ENCODE peak calls at places on chromosomes 16 and 17, in ten cellular contexts. A is foreskin keratinocyte; R is A549; M is fibroblast of the aortic adventitia; D is NCI-H1105 treated with DMSO at 0.1 percent for 48 hours; J is activated effector memory CD4-positive, alpha-beta T cell treated with Interleukin-2 at 50 U/mL for 16 hours; E is HCEC 1CT; S is CD4-positive, alpha-beta T cell; T is activated gamma-delta T cell treated with Interleukin-2 at 50 U/mL for 16 hours; Q is neural crest cell. Y is an unnamed sample.

GRCh38 chr16:88779406-88780099 is 5.5 kb downstream of the PIEZO1 start:
- DNase-seq in A (no peak), R (no peak), M (peak), D (no peak), J (no peak), E (no peak), S (no peak), T (no peak), Q (no peak), Y (no peak)

GRCh38 chr17:78665952-78666920 is 89.0 kb upstream of the DNAH17 start:
- DNase-seq in A (no peak), R (no peak), M (no peak), D (no peak), J (peak), E (no peak), S (peak), T (peak), Q (no peak), Y (no peak)

GRCh38 chr16:68445458-68445857 is 2.9 kb downstream of the SMPD3 start:
- DNase-seq in A (peak), R (peak), M (no peak), D (peak), J (no peak), E (peak), S (no peak), T (no peak), Q (peak), Y (peak)

GRCh38 chr16:15037003-15037402 is 18.9 kb downstream of the NTAN1 start:
- DNase-seq in A (no peak), R (no peak), M (no peak), D (no peak), J (no peak), E (no peak), S (no peak), T (no peak), Q (no peak), Y (no peak)

GRCh38 chr17:77858291-77859034 is 100.0 kb upstream of the TNRC6C start:
- DNase-seq in A (no peak), R (no peak), M (no peak), D (no peak), J (no peak), E (no peak), S (no peak), T (no peak), Q (no peak), Y (no peak)

GRCh38 chr17:3802461-3803307 is 1.7 kb upstream of the ITGAE start:
- DNase-seq in A (peak), R (no peak), M (peak), D (no peak), J (no peak), E (peak), S (no peak), T (no peak), Q (no peak), Y (no peak)

GRCh38 chr17:65170839-65171238 is 33.7 kb downstream of the RGS9 start:
- DNase-seq in A (no peak), R (peak), M (peak), D (peak), J (no peak), E (no peak), S (no peak), T (no peak), Q (no peak), Y (no peak)

GRCh38 chr16:75203106-75203505 is 3.9 kb downstream of the CTRB2 start:
- DNase-seq in A (no peak), R (no peak), M (no peak), D (no peak), J (no peak), E (no peak), S (no peak), T (no peak), Q (no peak), Y (no peak)

GRCh38 chr16:49048557-49048956 is 233.1 kb downstream of the CBLN1 start:
- DNase-seq in A (no peak), R (no peak), M (peak), D (no peak), J (no peak), E (no peak), S (no peak), T (no peak), Q (no peak), Y (peak)

GRCh38 chr17:31074772-31075538 is 19.8 kb upstream of the NF1 start:
- DNase-seq in A (no peak), R (peak), M (peak), D (no peak), J (no peak), E (no peak), S (no peak), T (no peak), Q (no peak), Y (no peak)

GRCh38 chr16:84810518-84811273 is 9.1 kb upstream of the CRISPLD2 start:
- DNase-seq in A (no peak), R (no peak), M (peak), D (no peak), J (no peak), E (no peak), S (peak), T (no peak), Q (no peak), Y (no peak)

GRCh38 chr17:37779554-37779953 is 34.7 kb upstream of the HNF1B start:
- DNase-seq in A (no peak), R (no peak), M (peak), D (no peak), J (no peak), E (peak), S (no peak), T (no peak), Q (no peak), Y (peak)

GRCh38 chr17:40547079-40547784 is 18.0 kb downstream of the CCR7 start:
- DNase-seq in A (peak), R (no peak), M (no peak), D (peak), J (peak), E (no peak), S (peak), T (peak), Q (no peak), Y (peak)

GRCh38 chr17:80219013-80219776 is 938 bp downstream of the SGSH start:
- DNase-seq in A (peak), R (peak), M (peak), D (peak), J (peak), E (peak), S (peak), T (peak), Q (no peak), Y (peak)

GRCh38 chr17:230371-230770 is 48.9 kb upstream of the DOC2B start:
- DNase-seq in A (no peak), R (no peak), M (no peak), D (no peak), J (no peak), E (no peak), S (no peak), T (no peak), Q (no peak), Y (no peak)

Y was measured in RWPE1.